ENCODE peak calls at places on chromosome 3, in six cellular contexts. Y is neuronal stem cell; T is naive thymus-derived CD4-positive, alpha-beta T cell; P is right lobe of liver; M is Karpas-422; W is psoas muscle. S is an unnamed sample.

GRCh38 chr3:96548073-96548472 is 266.3 kb upstream of the EPHA6 start:
- DNase-seq in M (no peak), W (no peak), Y (no peak), P (no peak), T (no peak), S (no peak)

GRCh38 chr3:43770426-43771103 is 79.8 kb downstream of the ABHD5 start:
- DNase-seq in W (peak; percentile 57), M (no peak), P (peak; percentile 54), Y (no peak), T (no peak), S (peak; percentile 42)

GRCh38 chr3:22450785-22451400 is 699.9 kb upstream of the ZNF385D start:
- DNase-seq in P (no peak), Y (no peak), T (no peak), M (no peak), W (no peak), S (no peak)

GRCh38 chr3:105747621-105748165 is 121.1 kb downstream of the CBLB start:
- DNase-seq in M (no peak), T (no peak), P (no peak), Y (no peak), W (no peak), S (no peak)

GRCh38 chr3:48405971-48406370 is 23.9 kb downstream of the PLXNB1 start:
- DNase-seq in W (no peak), P (no peak), Y (no peak), T (no peak), M (no peak), S (no peak)

GRCh38 chr3:25910997-25911396 is 121.1 kb downstream of the OXSM start:
- DNase-seq in P (no peak), M (peak; percentile 82), Y (no peak), W (no peak), T (peak; percentile 8), S (peak; percentile 10)

GRCh38 chr3:74347563-74348268 is 266.7 kb downstream of the CNTN3 start:
- DNase-seq in M (no peak), Y (no peak), P (peak; percentile 50), W (no peak), T (no peak), S (no peak)

GRCh38 chr3:146163584-146163983 is 2.6 kb upstream of the PLOD2 start:
- DNase-seq in P (no peak), W (no peak), T (no peak), M (no peak), Y (no peak), S (no peak)

GRCh38 chr3:99903844-99904243 is 86.2 kb downstream of the CMSS1 start:
- DNase-seq in W (no peak), Y (no peak), P (no peak), M (no peak), T (no peak), S (no peak)

GRCh38 chr3:99902091-99902490 is 84.4 kb downstream of the CMSS1 start:
- DNase-seq in T (no peak), W (no peak), M (no peak), P (no peak), Y (no peak), S (no peak)

GRCh38 chr3:99899603-99900002 is 81.9 kb downstream of the CMSS1 start:
- DNase-seq in Y (no peak), W (no peak), M (no peak), P (no peak), T (no peak), S (no peak)

GRCh38 chr3:99900248-99900647 is 82.6 kb downstream of the CMSS1 start:
- DNase-seq in Y (no peak), W (no peak), M (no peak), T (no peak), P (no peak), S (no peak)

DNA sequence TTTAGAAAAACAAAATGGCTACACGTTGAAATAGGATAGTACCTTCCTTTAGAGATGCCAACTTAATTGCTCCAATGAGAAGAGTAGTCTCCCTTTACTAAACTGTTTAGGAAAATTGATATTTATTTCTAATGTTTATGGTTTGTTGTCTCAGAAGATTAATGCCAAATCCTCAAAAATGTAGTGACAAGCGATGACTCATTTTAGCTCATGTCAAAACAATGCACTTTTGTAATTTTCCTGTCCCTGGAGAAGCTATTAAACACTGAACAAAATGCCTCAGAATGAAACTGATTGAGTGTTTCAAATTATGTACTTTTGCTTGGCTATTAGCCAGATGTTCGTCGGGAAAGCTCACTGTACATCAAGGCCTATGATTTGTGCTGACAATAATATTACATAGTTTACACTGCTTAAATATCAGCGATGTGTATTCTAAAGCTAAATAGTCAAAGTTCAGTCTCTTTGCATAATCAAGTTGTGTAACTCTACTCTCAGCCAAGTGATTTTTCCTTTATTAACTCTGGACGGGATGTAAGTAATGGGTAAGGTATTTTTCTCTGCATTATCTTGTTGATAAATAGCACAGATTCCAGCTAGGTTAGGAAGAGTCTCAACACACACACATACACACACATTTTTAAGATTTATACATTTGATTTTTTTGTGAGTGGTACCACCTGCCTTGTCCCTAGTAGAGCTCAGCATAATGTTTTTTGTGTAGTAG is 83.7 kb downstream of the CMSS1 start:
- DNase-seq in W (no peak), P (no peak), Y (no peak), M (no peak), T (no peak), S (no peak)
- H3K27ac ChIP-seq in W (peak overlapping the region; percentile 44), P (peak overlapping the region; percentile 38), Y (no peak overlapping the region), M (no peak overlapping the region), T (no peak overlapping the region), S (no peak overlapping the region)

DNA sequence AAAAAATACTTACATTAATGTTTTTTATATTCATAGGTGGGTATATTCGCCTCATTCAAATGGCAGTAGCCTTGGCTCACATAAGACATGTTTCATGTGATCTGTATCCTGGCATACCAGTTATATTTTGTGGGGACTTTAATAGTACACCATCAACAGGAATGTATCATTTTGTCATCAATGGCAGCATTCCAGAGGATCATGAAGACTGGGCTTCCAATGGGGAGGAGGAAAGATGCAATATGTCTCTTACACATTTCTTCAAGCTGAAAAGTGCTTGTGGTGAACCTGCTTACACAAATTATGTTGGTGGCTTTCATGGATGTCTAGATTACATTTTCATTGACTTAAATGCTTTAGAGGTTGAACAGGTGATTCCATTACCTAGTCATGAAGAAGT is 3.5 kb downstream of the PDE12 start:
- DNase-seq in M (no peak), P (no peak), T (no peak), Y (no peak), W (no peak), S (no peak)
- H3K4me3 ChIP-seq in M (peak overlapping the region; percentile 48), P (no peak overlapping the region), T (no peak overlapping the region), Y (no peak overlapping the region), W (no peak overlapping the region), S (no peak overlapping the region)

GRCh38 chr3:52124126-52124525 is 30.1 kb downstream of the POC1A start:
- DNase-seq in W (no peak), Y (no peak), P (no peak), T (no peak), M (no peak), S (no peak)
- H3K4me1 ChIP-seq in W (no peaks in the 10 kb centered on the region), Y (peaks cover 5% of the 10 kb centered on the region), P (no peaks in the 10 kb centered on the region), T (no peaks in the 10 kb centered on the region), M (peaks cover 17% of the 10 kb centered on the region), S (no peaks in the 10 kb centered on the region)

GRCh38 chr3:32841341-32841740 is 23.5 kb downstream of the TRIM71 start:
- DNase-seq in W (no peak), Y (no peak), P (no peak), T (no peak), M (no peak), S (no peak)

GRCh38 chr3:32839714-32840085 is 21.9 kb downstream of the TRIM71 start:
- DNase-seq in M (no peak), T (no peak), W (no peak), Y (no peak), P (no peak), S (no peak)

GRCh38 chr3:32842531-32842931 is 24.7 kb downstream of the TRIM71 start:
- DNase-seq in Y (no peak), M (no peak), T (no peak), W (no peak), P (no peak), S (no peak)

GRCh38 chr3:32841875-32842505 is 24.2 kb downstream of the TRIM71 start:
- DNase-seq in W (no peak), P (no peak), T (no peak), M (no peak), Y (no peak), S (no peak)

DNA sequence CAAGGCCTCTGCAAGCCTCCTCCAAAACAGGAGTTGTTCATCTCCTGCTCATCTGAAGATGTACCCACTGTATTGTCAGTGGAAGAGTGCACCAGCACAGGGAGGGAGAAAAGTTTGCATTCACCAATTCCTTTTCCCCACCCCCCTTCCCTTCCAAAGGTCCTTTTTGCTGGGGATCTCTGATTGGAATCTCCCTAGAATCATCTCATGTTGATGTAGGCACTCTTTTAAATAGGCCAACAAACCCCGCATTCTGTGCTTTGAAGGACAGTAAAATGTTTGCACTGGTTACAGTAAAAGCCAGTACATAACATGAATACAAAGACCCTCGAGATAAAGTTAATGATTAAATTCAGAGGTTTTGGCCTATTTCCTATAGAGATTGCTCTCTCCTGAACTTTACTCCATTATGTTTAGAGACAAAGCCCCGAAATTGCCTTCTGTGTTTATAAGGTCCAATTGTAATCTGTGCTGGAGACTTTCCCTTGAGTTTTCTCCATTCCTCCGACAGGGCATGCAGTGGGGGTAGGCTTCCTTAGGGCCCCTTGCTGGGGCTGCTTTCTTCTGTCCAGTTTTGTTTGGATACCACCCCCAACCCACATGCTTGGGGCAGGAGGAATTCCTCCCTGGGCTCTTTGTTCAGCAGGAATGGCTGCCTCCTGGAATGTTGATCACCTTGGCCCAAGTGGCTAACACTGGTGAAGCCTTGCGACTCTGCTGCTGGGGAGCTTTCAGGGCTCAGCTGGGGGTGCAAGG is 22.5 kb downstream of the TRIM71 start:
- DNase-seq in T (no peak), Y (peak; percentile 74), P (no peak), W (no peak), M (no peak), S (no peak)
- H3K27ac ChIP-seq in T (no peak overlapping the region), Y (peak overlapping the region; percentile 81), P (no peak overlapping the region), W (no peak overlapping the region), M (no peak overlapping the region), S (no peak overlapping the region)

S was measured in CD8-positive, alpha-beta memory T cell.